ENCODE peak calls at places on chromosomes 7 and 10, in six cellular contexts. A is GM12891, G is H1, O is GM12878, R is K562, T is HepG2. H is an unnamed sample.

GRCh38 chr7:122515404-122515803 is 183.5 kb downstream of the RNF133 start:
- DNase-seq in A (no peak), R (no peak), T (peak), G (no peak), O (no peak), H (no peak)

GRCh38 chr7:359226-359775 is 69.3 kb downstream of the FOXL3 start:
- DNase-seq in O (no peak), G (no peak), T (no peak), A (no peak), R (no peak), H (no peak)

GRCh38 chr7:117993377-117994003 is 120.2 kb upstream of the CTTNBP2 start:
- DNase-seq in A (no peak), R (peak), T (peak), O (no peak), G (peak), H (no peak)

GRCh38 chr10:62818426-62819011 is 2.4 kb upstream of the EGR2 start:
- DNase-seq in G (peak), O (no peak), R (no peak), T (no peak), A (no peak), H (no peak)

GRCh38 chr7:40890088-40890692 is 755.4 kb downstream of the SUGCT start:
- DNase-seq in R (no peak), O (no peak), T (no peak), A (no peak), G (no peak), H (no peak)

GRCh38 chr7:14911077-14911476 is 8.5 kb upstream of the DGKB start:
- DNase-seq in G (no peak), T (no peak), A (no peak), O (no peak), R (no peak), H (no peak)

GRCh38 chr10:97825020-97825739 is 24.5 kb upstream of the GOLGA7B start:
- DNase-seq in O (no peak), G (no peak), R (no peak), T (no peak), A (no peak), H (no peak)

GRCh38 chr7:91082038-91082437 is 182.2 kb upstream of the FZD1 start:
- DNase-seq in O (no peak), G (no peak), T (no peak), A (no peak), R (no peak), H (no peak)

GRCh38 chr7:87628780-87629569 is 777 bp downstream of the RUNDC3B start:
- DNase-seq in R (no peak), T (peak), A (no peak), G (peak), O (no peak), H (no peak)

GRCh38 chr7:121020652-121021051 is 32.1 kb downstream of the CPED1 start:
- DNase-seq in R (no peak), T (no peak), O (no peak), G (no peak), A (no peak), H (no peak)

GRCh38 chr10:75353183-75353582 is 48.4 kb downstream of the ZNF503 start:
- DNase-seq in T (no peak), R (no peak), A (no peak), O (no peak), G (no peak), H (no peak)

GRCh38 chr10:306007-306406 is 170.8 kb downstream of the ZMYND11 start:
- DNase-seq in O (no peak), G (no peak), A (no peak), T (no peak), R (no peak), H (no peak)

GRCh38 chr10:98169379-98169778 is 34.9 kb downstream of the R3HCC1L start:
- DNase-seq in A (no peak), O (no peak), T (no peak), G (no peak), R (no peak), H (no peak)

GRCh38 chr7:73890541-73891147 is 29.7 kb downstream of the TMEM270 start:
- DNase-seq in G (no peak), T (no peak), O (no peak), A (no peak), R (no peak), H (no peak)

GRCh38 chr7:77549103-77549870 is 12.2 kb downstream of the PTPN12 start:
- DNase-seq in O (no peak), T (no peak), R (no peak), A (no peak), G (no peak), H (no peak)

GRCh38 chr10:43843331-43844101 is 194.8 kb upstream of the ZNF32 start:
- DNase-seq in T (no peak), R (no peak), A (no peak), G (no peak), O (no peak), H (no peak)

GRCh38 chr10:72009430-72010081 is 45.4 kb downstream of the CHST3 start:
- DNase-seq in R (no peak), O (no peak), T (no peak), G (no peak), A (no peak), H (no peak)

GRCh38 chr7:137840183-137840779 is 6.5 kb downstream of the DGKI start:
- DNase-seq in A (no peak), T (no peak), G (no peak), O (no peak), R (no peak), H (no peak)

GRCh38 chr10:132984801-132985545 is 42.6 kb upstream of the CFAP46 start:
- DNase-seq in G (peak), T (no peak), R (no peak), A (no peak), O (no peak), H (no peak)

GRCh38 chr7:149257146-149257545 is 4.8 kb upstream of the ZNF783 start:
- DNase-seq in A (no peak), O (no peak), R (no peak), T (no peak), G (no peak), H (no peak)

GRCh38 chr7:149266451-149266850 is 4.5 kb downstream of the ZNF783 start:
- DNase-seq in R (no peak), T (no peak), O (no peak), A (no peak), G (no peak), H (no peak)

GRCh38 chr7:149256568-149256967 is 5.4 kb upstream of the ZNF783 start:
- DNase-seq in R (no peak), O (no peak), A (no peak), T (no peak), G (no peak), H (no peak)

GRCh38 chr7:149261321-149261828 is 621 bp upstream of the ZNF783 start:
- DNase-seq in R (no peak), G (no peak), O (no peak), T (no peak), A (no peak), H (no peak)

GRCh38 chr7:149261829-149262617 is at the start of gene ZNF783:
- DNase-seq in A (peak), T (peak), O (peak), R (peak), G (peak), H (peak)
- TF ChIP-seq POLR2A in A (peak), T (peak), O (peak), R (no peak), G (peak), H (peak)

GRCh38 chr10:19888061-19888660 is 71.9 kb downstream of the PLXDC2 start:
- DNase-seq in T (no peak), G (no peak), R (no peak), O (no peak), A (no peak), H (no peak)

GRCh38 chr10:19891429-19891828 is 75.2 kb downstream of the PLXDC2 start:
- DNase-seq in O (no peak), G (no peak), A (no peak), R (no peak), T (no peak), H (no peak)

GRCh38 chr10:19892677-19893076 is 76.4 kb downstream of the PLXDC2 start:
- DNase-seq in T (no peak), R (no peak), G (no peak), A (no peak), O (no peak), H (no peak)

DNA sequence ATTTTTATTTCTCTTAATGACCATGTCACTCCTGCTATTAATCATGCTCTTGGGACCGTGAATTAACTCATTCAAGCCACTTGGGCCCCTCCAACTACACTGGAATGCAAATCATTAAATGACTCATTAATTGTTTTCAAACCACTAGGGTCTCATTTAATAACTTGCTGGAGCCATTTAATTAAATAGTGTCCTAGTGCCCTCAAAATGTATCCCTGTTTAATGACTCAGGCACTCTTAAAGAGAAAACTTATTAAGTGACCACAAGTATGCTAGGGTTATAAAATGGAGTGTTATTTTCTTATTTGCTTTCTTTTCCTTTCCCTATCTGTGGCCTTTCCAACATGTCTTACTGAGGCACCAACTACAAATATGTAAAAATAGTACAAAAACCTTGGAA is 73.0 kb downstream of the PLXDC2 start:
- DNase-seq in R (no peak), O (no peak), A (no peak), T (no peak), G (no peak), H (no peak)
- TF ChIP-seq TAF1 in R (no peak), O (no peak), A (no peak), T (no peak), G (no peak), H (no peak)

GRCh38 chr7:65037740-65038678 is 31.5 kb upstream of the ERV3-1 start:
- DNase-seq in A (peak), T (peak), R (peak), G (peak), O (peak), H (peak)
- TF ChIP-seq POLR2AphosphoS5 in A (no peak), T (peak), R (peak), G (no peak), O (no peak), H (no peak)

GRCh38 chr7:85229544-85229943 is 42.7 kb upstream of the SEMA3D start:
- DNase-seq in R (no peak), A (no peak), O (no peak), T (no peak), G (no peak), H (no peak)
- TF ChIP-seq POLR2A in R (no peak), A (no peak), O (no peak), T (no peak), G (no peak), H (no peak)

DNA sequence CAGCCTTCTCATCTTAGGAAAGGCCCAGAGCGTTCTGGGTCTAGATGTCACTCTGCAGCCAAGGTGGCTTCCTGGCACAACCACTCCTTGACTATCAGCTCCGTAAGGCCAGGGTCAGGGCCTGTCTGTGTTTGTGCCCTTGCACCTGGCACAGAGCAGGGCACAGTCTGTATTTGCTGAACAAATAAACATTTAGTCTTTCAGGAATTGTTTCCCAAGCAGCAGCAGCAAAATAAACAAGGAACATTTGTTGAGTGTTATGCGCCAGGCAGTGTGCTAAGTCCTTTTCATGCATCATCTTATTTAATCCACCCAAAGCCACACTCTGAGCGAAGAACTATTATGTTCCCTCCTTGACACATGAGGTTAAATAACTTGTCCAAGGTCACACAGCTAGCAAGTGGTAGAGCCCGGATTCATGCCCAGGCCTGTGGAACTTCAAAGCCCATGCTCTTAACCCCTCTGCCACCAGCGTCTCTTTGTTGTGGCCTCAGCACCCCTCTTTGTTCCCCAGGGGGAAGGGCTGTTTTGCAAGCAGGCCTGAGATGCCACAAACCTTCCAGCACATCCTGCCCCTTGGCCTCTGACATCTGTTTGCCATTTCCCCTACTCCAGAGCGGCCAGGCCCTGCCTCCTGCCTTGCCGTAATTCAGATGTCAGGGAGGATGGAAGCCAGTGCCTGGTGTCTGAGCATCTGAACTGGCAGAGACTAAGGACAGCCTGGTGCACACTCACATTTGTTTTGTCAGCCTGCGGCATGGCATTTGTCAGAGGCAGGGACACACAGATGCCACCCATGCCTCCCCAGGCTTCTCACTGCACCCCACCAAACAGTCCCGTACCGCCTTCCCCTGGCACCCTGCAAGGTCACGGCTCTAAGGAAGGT is 325.8 kb upstream of the ZMIZ1 start:
- DNase-seq in G (no peak), O (no peak), R (no peak), A (no peak), T (peak), H (no peak)
- TF ChIP-seq TAF1 in G (no peak), O (no peak), R (no peak), A (no peak), T (no peak), H (no peak)